ENCODE peak calls at places on chromosome 7, in four cellular contexts. W is body of pancreas, C is psoas muscle, O is spleen. J is an unnamed sample. For H3K9me3, the result is how much of the 10 kb centered on the place peaks cover.

GRCh38 chr7:33700001-33700899 is 205.1 kb upstream of the BMPER start:
- DNase-seq in W (no peak), C (no peak), O (no peak), J (no peak)

GRCh38 chr7:71871446-71871845 is 540.7 kb downstream of the CALN1 start:
- DNase-seq in W (no peak), C (no peak), O (no peak), J (no peak)

GRCh38 chr7:137482466-137482865 is 138.9 kb upstream of the PTN start:
- DNase-seq in W (no peak), C (no peak), O (no peak), J (no peak)

GRCh38 chr7:37982423-37982822 is 62.0 kb downstream of the EPDR1 start:
- DNase-seq in W (no peak), C (no peak), O (no peak), J (no peak)

GRCh38 chr7:92633211-92633906 is 43.2 kb upstream of the FAM133B start:
- DNase-seq in W (no peak), C (no peak), O (no peak), J (no peak)

GRCh38 chr7:137753067-137753466 is 93.7 kb downstream of the DGKI start:
- DNase-seq in W (no peak), C (no peak), O (no peak), J (no peak)

GRCh38 chr7:68384581-68384980 is 1213.7 kb upstream of the AUTS2 start:
- DNase-seq in W (no peak), C (no peak), O (no peak), J (no peak)

GRCh38 chr7:127557803-127558202 is 27.6 kb downstream of the GCC1 start:
- DNase-seq in W (no peak), C (no peak), O (no peak), J (no peak)

GRCh38 chr7:90625562-90625961 is 29.4 kb downstream of the CDK14 start:
- DNase-seq in W (peak), C (no peak), O (no peak), J (no peak)

DNA sequence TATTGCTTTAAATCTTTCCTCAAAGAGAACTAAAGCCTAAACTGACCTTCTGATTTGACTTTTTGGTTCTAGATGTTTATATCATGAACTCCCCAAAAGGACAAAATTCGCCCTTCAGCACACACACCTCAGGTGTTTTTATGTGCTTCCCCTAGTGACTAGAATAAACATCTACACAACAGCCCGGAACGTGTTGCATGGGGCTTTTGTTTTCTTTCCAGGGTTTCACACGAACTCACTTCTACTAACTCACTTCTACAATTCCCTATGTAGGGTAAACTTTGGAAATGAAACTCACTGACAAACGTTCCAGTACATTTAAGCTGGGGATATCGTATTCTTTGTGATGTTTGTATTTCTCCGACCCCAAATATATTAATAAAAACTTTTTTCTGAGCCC is 1.4 kb downstream of the TRA2A start:
- DNase-seq in W (no peak), C (no peak), O (no peak), J (no peak)
- TF ChIP-seq CTCF in W (no peak), C (no peak), O (no peak), J (no peak)

DNA sequence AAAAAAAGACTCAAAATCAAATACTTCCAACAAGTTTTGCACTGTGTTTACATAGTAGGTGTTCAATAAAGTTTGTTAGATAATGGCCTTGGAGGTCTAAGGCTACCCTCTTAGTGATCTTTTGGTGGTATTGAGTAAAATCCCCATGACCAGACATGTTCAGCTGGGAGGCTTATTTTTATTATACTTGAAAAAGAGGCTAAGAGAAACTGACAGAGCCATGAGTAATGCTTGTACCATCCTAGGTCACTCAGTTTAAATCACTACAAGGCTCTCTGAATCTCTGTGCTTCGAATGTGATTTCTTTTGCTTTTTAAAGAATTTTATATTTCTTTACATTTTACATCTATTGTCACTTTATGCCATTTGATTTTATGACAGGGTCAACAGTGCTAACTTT is 90.5 kb downstream of the TWIST1 start:
- DNase-seq in W (no peak), C (no peak), O (no peak), J (no peak)
- H3K9me3 ChIP-seq in W (under half), C (under half), O (under half), J (under half)

GRCh38 chr7:133282094-133282493 is 29.2 kb downstream of the EXOC4 start:
- DNase-seq in W (no peak), C (no peak), O (no peak), J (no peak)
- TF ChIP-seq CTCF in W (no peak), C (no peak), O (no peak), J (no peak)

GRCh38 chr7:77497079-77497478 is 40.0 kb upstream of the PTPN12 start:
- DNase-seq in W (no peak), C (no peak), O (no peak), J (no peak)
- H3K9me3 ChIP-seq in W (under half), C (under half), O (under half), J (under half)

J was measured in heart right ventricle.